ENCODE peak calls at places on chromosome 19, in ten cellular contexts. Y, Q, S, F, T, H, O, Z, D and I are unnamed samples.

GRCh38 chr19:49217382-49217781 is 59.8 kb downstream of the TRPM4 start:
- DNase-seq in T (no peak), D (no peak), O (no peak), F (no peak), Z (no peak), Q (no peak), Y (no peak), H (no peak), S (no peak), I (no peak)

GRCh38 chr19:38061294-38061693 is 154.3 kb downstream of the SIPA1L3 start:
- DNase-seq in D (no peak), H (no peak), O (no peak), Z (no peak), T (no peak), S (no peak), Y (no peak), F (no peak), Q (no peak), I (no peak)

GRCh38 chr19:2848625-2849024 is 7.3 kb downstream of the ZNF555 start:
- DNase-seq in T (no peak), Q (no peak), O (no peak), H (no peak), Y (no peak), Z (no peak), F (no peak), S (no peak), D (no peak), I (no peak)

GRCh38 chr19:38221919-38222828 is 1.8 kb downstream of the DPF1 start:
- DNase-seq in S (no peak), Y (no peak), F (no peak), T (no peak), Z (no peak), H (no peak), O (peak; percentile 69), Q (no peak), D (no peak), I (peak; percentile 81)

GRCh38 chr19:52221831-52222375 is 32.1 kb downstream of the PPP2R1A start:
- DNase-seq in Z (no peak), O (no peak), T (no peak), Y (no peak), S (no peak), Q (no peak), H (no peak), D (no peak), F (no peak), I (no peak)

GRCh38 chr19:10602330-10603083 is 15.4 kb upstream of the AP1M2 start:
- DNase-seq in F (peak; percentile 90), Q (peak; percentile 83), S (no peak), H (peak; percentile 86), O (peak; percentile 91), Y (peak; percentile 89), Z (no peak), D (peak; percentile 91), T (peak; percentile 81), I (peak; percentile 88)

GRCh38 chr19:7386308-7386707 is 37.6 kb downstream of the ARHGEF18 start:
- DNase-seq in Y (no peak), O (peak; percentile 52), Z (no peak), F (no peak), D (no peak), T (no peak), H (peak; percentile 29), Q (no peak), S (no peak), I (no peak)

GRCh38 chr19:54459282-54460229 is 4.0 kb downstream of the LENG9 start:
- DNase-seq in O (no peak), Z (no peak), D (no peak), Y (peak; percentile 69), F (no peak), T (no peak), S (no peak), Q (no peak), H (no peak), I (no peak)

GRCh38 chr19:32852216-32852615 is 17.4 kb downstream of the SLC7A9 start:
- DNase-seq in Z (no peak), T (no peak), D (no peak), S (no peak), Y (no peak), F (no peak), Q (no peak), O (no peak), H (no peak), I (no peak)

GRCh38 chr19:51294211-51294976 is 17.1 kb upstream of the IGLON5 start:
- DNase-seq in D (no peak), O (peak; percentile 36), Z (no peak), S (no peak), H (no peak), Y (no peak), T (no peak), Q (no peak), F (no peak), I (peak; percentile 69)

GRCh38 chr19:43957891-43958290 is 6.9 kb downstream of the ZNF221 start:
- DNase-seq in Y (no peak), Z (no peak), Q (no peak), S (no peak), D (no peak), F (no peak), O (no peak), T (no peak), H (no peak), I (no peak)

GRCh38 chr19:45147835-45148676 is 12.7 kb downstream of the NKPD1 start:
- DNase-seq in H (peak; percentile 18), Y (no peak), F (no peak), S (no peak), O (peak; percentile 77), T (no peak), Z (no peak), Q (no peak), D (no peak), I (no peak)

GRCh38 chr19:5990289-5990797 is 12.4 kb upstream of the RANBP3 start:
- DNase-seq in Y (no peak), T (no peak), F (no peak), O (peak; percentile 79), Z (no peak), D (no peak), Q (no peak), H (peak; percentile 68), S (no peak), I (no peak)

GRCh38 chr19:57947088-57947418 is 453 bp downstream of the ZNF256 start:
- DNase-seq in H (no peak), T (no peak), Q (no peak), F (no peak), Y (no peak), S (no peak), D (no peak), O (no peak), Z (no peak), I (no peak)
- H3K4me3 ChIP-seq in H (peak overlapping the region; percentile 34), T (peak overlapping the region; percentile 95), Q (peak overlapping the region; percentile 66), F (peak overlapping the region; percentile 86), Y (peak overlapping the region; percentile 77), S (peak overlapping the region; percentile 88), D (peak overlapping the region; percentile 80), O (peak overlapping the region; percentile 98), Z (peak overlapping the region; percentile 84), I (peak overlapping the region; percentile 81)

GRCh38 chr19:47608908-47609879 is at the start of gene BICRA:
- DNase-seq in D (peak; percentile 94), F (peak; percentile 87), O (peak; percentile 92), Q (peak; percentile 62), S (no peak), H (peak; percentile 88), Y (peak; percentile 90), Z (no peak), T (peak; percentile 82), I (peak; percentile 97)
- TF ChIP-seq POLR2AphosphoS5 in D (peak; percentile 85), F (peak; percentile 55), O (no peak), Q (no peak), S (peak; percentile 22), H (peak; percentile 24), Y (no peak), Z (no peak), T (peak; percentile 47), I (peak; percentile 12)

GRCh38 chr19:41088151-41088550 is at the start of gene CYP2A13:
- DNase-seq in O (no peak), F (no peak), Z (no peak), Y (no peak), D (no peak), S (no peak), T (no peak), H (no peak), Q (no peak), I (no peak)
- H3K4me3 ChIP-seq in O (peak within 1 kb of the TSS; percentile 80), F (no peak within 1 kb of the TSS), Z (no peak within 1 kb of the TSS), Y (no peak within 1 kb of the TSS), D (no peak within 1 kb of the TSS), S (no peak within 1 kb of the TSS), T (no peak within 1 kb of the TSS), H (no peak within 1 kb of the TSS), Q (no peak within 1 kb of the TSS), I (no peak within 1 kb of the TSS)

GRCh38 chr19:4575978-4576933 is 16.8 kb upstream of the SEMA6B start:
- DNase-seq in Q (peak; percentile 72), O (peak; percentile 75), D (peak; percentile 76), H (peak; percentile 81), Y (peak; percentile 78), T (peak; percentile 66), S (no peak), Z (no peak), F (peak; percentile 74), I (peak; percentile 59)

GRCh38 chr19:4577020-4577782 is 17.7 kb upstream of the SEMA6B start:
- DNase-seq in S (no peak), Q (no peak), T (no peak), F (no peak), D (no peak), O (peak; percentile 69), Y (no peak), H (peak; percentile 67), Z (no peak), I (no peak)

GRCh38 chr19:4578552-4579248 is 19.2 kb upstream of the SEMA6B start:
- DNase-seq in Z (no peak), Q (no peak), H (no peak), O (no peak), F (no peak), D (no peak), T (no peak), Y (no peak), S (no peak), I (no peak)

GRCh38 chr19:4573682-4574081 is 14.2 kb upstream of the SEMA6B start:
- DNase-seq in Z (no peak), T (no peak), F (no peak), Q (no peak), D (no peak), Y (no peak), H (no peak), O (no peak), S (no peak), I (no peak)

GRCh38 chr19:4575267-4575793 is 15.8 kb upstream of the SEMA6B start:
- DNase-seq in O (peak; percentile 95), Z (peak; percentile 95), S (no peak), Q (peak; percentile 97), H (peak; percentile 73), D (peak; percentile 78), Y (no peak), T (no peak), F (no peak), I (no peak)
- TF ChIP-seq POLR2AphosphoS5 in O (no peak), Z (no peak), S (no peak), Q (peak; percentile 94), H (no peak), D (no peak), Y (no peak), T (peak; percentile 50), F (peak; percentile 24), I (peak; percentile 41)